ENCODE peak calls at places on chromosome 10, in six cellular contexts. One of them, this sample, is unnamed.
A peak's percentile ranks its signal among the peaks of the same experiment; 100 is the strongest.

GRCh38 chr10:387949-388660 is 252.8 kb downstream of the ZMYND11 start:
- DNase-seq in lower leg skin: peak; percentile 76
- DNase-seq in IMR-90: no peak
- DNase-seq in cardiac fibroblast: no peak
- DNase-seq in sigmoid colon: peak; percentile 75
- DNase-seq in esophagus muscularis mucosa: no peak
- DNase-seq in this sample: no peak

GRCh38 chr10:102175415-102175814 is 23.2 kb downstream of the NOLC1 start:
- DNase-seq in lower leg skin: no peak
- DNase-seq in IMR-90: peak; percentile 85
- DNase-seq in cardiac fibroblast: peak; percentile 58
- DNase-seq in sigmoid colon: no peak
- DNase-seq in esophagus muscularis mucosa: no peak
- DNase-seq in this sample: no peak

GRCh38 chr10:99845837-99846382 is 63.5 kb downstream of the ABCC2 start:
- DNase-seq in lower leg skin: peak; percentile 93
- DNase-seq in IMR-90: peak; percentile 94
- DNase-seq in cardiac fibroblast: peak; percentile 97
- DNase-seq in sigmoid colon: peak; percentile 91
- DNase-seq in esophagus muscularis mucosa: peak; percentile 95
- DNase-seq in this sample: peak; percentile 76

GRCh38 chr10:125054664-125055273 is 105.6 kb downstream of the CTBP2 start:
- DNase-seq in lower leg skin: no peak
- DNase-seq in IMR-90: no peak
- DNase-seq in cardiac fibroblast: no peak
- DNase-seq in sigmoid colon: no peak
- DNase-seq in esophagus muscularis mucosa: no peak
- DNase-seq in this sample: no peak

GRCh38 chr10:5960070-5960972 is 17.0 kb downstream of the IL15RA start:
- DNase-seq in lower leg skin: peak; percentile 73
- DNase-seq in IMR-90: peak; percentile 73
- DNase-seq in cardiac fibroblast: peak; percentile 20
- DNase-seq in sigmoid colon: peak; percentile 32
- DNase-seq in esophagus muscularis mucosa: no peak
- DNase-seq in this sample: no peak

GRCh38 chr10:90857635-90858488 is at the start of gene HTR7:
- DNase-seq in lower leg skin: peak; percentile 90
- DNase-seq in IMR-90: peak; percentile 33
- DNase-seq in cardiac fibroblast: peak; percentile 42
- DNase-seq in sigmoid colon: peak; percentile 70
- DNase-seq in esophagus muscularis mucosa: no peak
- DNase-seq in this sample: no peak

GRCh38 chr10:78895469-78895868 is 173.3 kb upstream of the ZMIZ1 start:
- DNase-seq in lower leg skin: peak; percentile 74
- DNase-seq in IMR-90: no peak
- DNase-seq in cardiac fibroblast: no peak
- DNase-seq in sigmoid colon: no peak
- DNase-seq in esophagus muscularis mucosa: peak; percentile 70
- DNase-seq in this sample: no peak

GRCh38 chr10:22103701-22104100 is 100.2 kb upstream of the DNAJC1 start:
- DNase-seq in lower leg skin: no peak
- DNase-seq in IMR-90: no peak
- DNase-seq in cardiac fibroblast: peak; percentile 21
- DNase-seq in sigmoid colon: no peak
- DNase-seq in esophagus muscularis mucosa: no peak
- DNase-seq in this sample: no peak

GRCh38 chr10:103967433-103968142 is 648 bp downstream of the SLK start:
- DNase-seq in lower leg skin: no peak
- DNase-seq in IMR-90: no peak
- DNase-seq in cardiac fibroblast: peak; percentile 40
- DNase-seq in sigmoid colon: no peak
- DNase-seq in esophagus muscularis mucosa: no peak
- DNase-seq in this sample: no peak

GRCh38 chr10:79379512-79380124 is 32.3 kb downstream of the PPIF start:
- DNase-seq in lower leg skin: peak; percentile 87
- DNase-seq in IMR-90: no peak
- DNase-seq in cardiac fibroblast: no peak
- DNase-seq in sigmoid colon: peak; percentile 87
- DNase-seq in esophagus muscularis mucosa: peak; percentile 90
- DNase-seq in this sample: no peak

GRCh38 chr10:70666960-70667798 is 5.1 kb upstream of the ADAMTS14 start:
- DNase-seq in lower leg skin: no peak
- DNase-seq in IMR-90: no peak
- DNase-seq in cardiac fibroblast: no peak
- DNase-seq in sigmoid colon: peak; percentile 19
- DNase-seq in esophagus muscularis mucosa: no peak
- DNase-seq in this sample: no peak

GRCh38 chr10:48634198-48634983 is 29.5 kb upstream of the ARHGAP22 start:
- DNase-seq in lower leg skin: peak; percentile 86
- DNase-seq in IMR-90: peak; percentile 69
- DNase-seq in cardiac fibroblast: peak; percentile 94
- DNase-seq in sigmoid colon: peak; percentile 74
- DNase-seq in esophagus muscularis mucosa: peak; percentile 91
- DNase-seq in this sample: peak; percentile 45

GRCh38 chr10:119522747-119523426 is 19.6 kb downstream of the RGS10 start:
- DNase-seq in lower leg skin: no peak
- DNase-seq in IMR-90: no peak
- DNase-seq in cardiac fibroblast: no peak
- DNase-seq in sigmoid colon: no peak
- DNase-seq in esophagus muscularis mucosa: no peak
- DNase-seq in this sample: no peak

GRCh38 chr10:45438457-45439090 is 64.6 kb downstream of the ALOX5 start:
- DNase-seq in lower leg skin: no peak
- DNase-seq in IMR-90: no peak
- DNase-seq in cardiac fibroblast: no peak
- DNase-seq in sigmoid colon: no peak
- DNase-seq in esophagus muscularis mucosa: no peak
- DNase-seq in this sample: no peak

GRCh38 chr10:113268186-113268585 is 284.7 kb upstream of the HABP2 start:
- DNase-seq in lower leg skin: no peak
- DNase-seq in IMR-90: peak; percentile 1
- DNase-seq in cardiac fibroblast: no peak
- DNase-seq in sigmoid colon: no peak
- DNase-seq in esophagus muscularis mucosa: no peak
- DNase-seq in this sample: no peak

GRCh38 chr10:33332183-33333031 is 2.1 kb downstream of the NRP1 start:
- DNase-seq in lower leg skin: no peak
- DNase-seq in IMR-90: peak; percentile 49
- DNase-seq in cardiac fibroblast: peak; percentile 60
- DNase-seq in sigmoid colon: no peak
- DNase-seq in esophagus muscularis mucosa: no peak
- DNase-seq in this sample: no peak

GRCh38 chr10:127997937-127998336 is 91.0 kb downstream of the PTPRE start:
- DNase-seq in lower leg skin: no peak
- DNase-seq in IMR-90: no peak
- DNase-seq in cardiac fibroblast: peak; percentile 65
- DNase-seq in sigmoid colon: peak; percentile 29
- DNase-seq in esophagus muscularis mucosa: no peak
- DNase-seq in this sample: no peak

GRCh38 chr10:22505923-22506685 is 160.8 kb downstream of the SPAG6 start:
- DNase-seq in lower leg skin: no peak
- DNase-seq in IMR-90: no peak
- DNase-seq in cardiac fibroblast: no peak
- DNase-seq in sigmoid colon: no peak
- DNase-seq in esophagus muscularis mucosa: no peak
- DNase-seq in this sample: no peak

GRCh38 chr10:137031-137430 is 1.8 kb downstream of the ZMYND11 start:
- DNase-seq in lower leg skin: no peak
- DNase-seq in IMR-90: peak; percentile 7
- DNase-seq in cardiac fibroblast: peak; percentile 39
- DNase-seq in sigmoid colon: no peak
- DNase-seq in esophagus muscularis mucosa: no peak
- DNase-seq in this sample: no peak

GRCh38 chr10:96996275-96996980 is 164.3 kb downstream of the LCOR start:
- DNase-seq in lower leg skin: no peak
- DNase-seq in IMR-90: peak; percentile 10
- DNase-seq in cardiac fibroblast: no peak
- DNase-seq in sigmoid colon: no peak
- DNase-seq in esophagus muscularis mucosa: no peak
- DNase-seq in this sample: no peak

GRCh38 chr10:17562572-17562971 is 54.6 kb downstream of the HACD1 start:
- DNase-seq in lower leg skin: no peak
- DNase-seq in IMR-90: peak; percentile 69
- DNase-seq in cardiac fibroblast: peak; percentile 72
- DNase-seq in sigmoid colon: no peak
- DNase-seq in esophagus muscularis mucosa: no peak
- DNase-seq in this sample: no peak

GRCh38 chr10:129550658-129551057 is 83.6 kb downstream of the MGMT start:
- DNase-seq in lower leg skin: no peak
- DNase-seq in IMR-90: no peak
- DNase-seq in cardiac fibroblast: no peak
- DNase-seq in sigmoid colon: no peak
- DNase-seq in esophagus muscularis mucosa: no peak
- DNase-seq in this sample: no peak

GRCh38 chr10:50501899-50502556 is 121.7 kb downstream of the SGMS1 start:
- DNase-seq in lower leg skin: no peak
- DNase-seq in IMR-90: no peak
- DNase-seq in cardiac fibroblast: no peak
- DNase-seq in sigmoid colon: no peak
- DNase-seq in esophagus muscularis mucosa: no peak
- DNase-seq in this sample: no peak

GRCh38 chr10:76786673-76787072 is 850.9 kb downstream of the KCNMA1 start:
- DNase-seq in lower leg skin: no peak
- DNase-seq in IMR-90: no peak
- DNase-seq in cardiac fibroblast: no peak
- DNase-seq in sigmoid colon: no peak
- DNase-seq in esophagus muscularis mucosa: no peak
- DNase-seq in this sample: no peak

GRCh38 chr10:20855398-20856038 is 41.6 kb downstream of the NEBL start:
- DNase-seq in lower leg skin: no peak
- DNase-seq in IMR-90: peak; percentile 35
- DNase-seq in cardiac fibroblast: peak; percentile 64
- DNase-seq in sigmoid colon: no peak
- DNase-seq in esophagus muscularis mucosa: no peak
- DNase-seq in this sample: no peak

GRCh38 chr10:131820626-131821025 is 80.2 kb upstream of the PPP2R2D start:
- DNase-seq in lower leg skin: no peak
- DNase-seq in IMR-90: no peak
- DNase-seq in cardiac fibroblast: no peak
- DNase-seq in sigmoid colon: no peak
- DNase-seq in esophagus muscularis mucosa: no peak
- DNase-seq in this sample: no peak

GRCh38 chr10:36681751-36682633 is 443.4 kb upstream of the ANKRD30A start:
- DNase-seq in lower leg skin: no peak
- DNase-seq in IMR-90: peak; percentile 67
- DNase-seq in cardiac fibroblast: no peak
- DNase-seq in sigmoid colon: no peak
- DNase-seq in esophagus muscularis mucosa: no peak
- DNase-seq in this sample: no peak

GRCh38 chr10:99981581-99982199 is 28.1 kb downstream of the DNMBP start:
- DNase-seq in lower leg skin: no peak
- DNase-seq in IMR-90: no peak
- DNase-seq in cardiac fibroblast: peak; percentile 53
- DNase-seq in sigmoid colon: no peak
- DNase-seq in esophagus muscularis mucosa: no peak
- DNase-seq in this sample: no peak

GRCh38 chr10:22453948-22454347 is 108.7 kb downstream of the SPAG6 start:
- DNase-seq in lower leg skin: no peak
- DNase-seq in IMR-90: no peak
- DNase-seq in cardiac fibroblast: no peak
- DNase-seq in sigmoid colon: no peak
- DNase-seq in esophagus muscularis mucosa: no peak
- DNase-seq in this sample: no peak

GRCh38 chr10:19762026-19762425 is 54.2 kb upstream of the PLXDC2 start:
- DNase-seq in lower leg skin: no peak
- DNase-seq in IMR-90: no peak
- DNase-seq in cardiac fibroblast: no peak
- DNase-seq in sigmoid colon: no peak
- DNase-seq in esophagus muscularis mucosa: no peak
- DNase-seq in this sample: no peak

GRCh38 chr10:19772958-19773357 is 43.3 kb upstream of the PLXDC2 start:
- DNase-seq in lower leg skin: no peak
- DNase-seq in IMR-90: no peak
- DNase-seq in cardiac fibroblast: no peak
- DNase-seq in sigmoid colon: no peak
- DNase-seq in esophagus muscularis mucosa: no peak
- DNase-seq in this sample: no peak

DNA sequence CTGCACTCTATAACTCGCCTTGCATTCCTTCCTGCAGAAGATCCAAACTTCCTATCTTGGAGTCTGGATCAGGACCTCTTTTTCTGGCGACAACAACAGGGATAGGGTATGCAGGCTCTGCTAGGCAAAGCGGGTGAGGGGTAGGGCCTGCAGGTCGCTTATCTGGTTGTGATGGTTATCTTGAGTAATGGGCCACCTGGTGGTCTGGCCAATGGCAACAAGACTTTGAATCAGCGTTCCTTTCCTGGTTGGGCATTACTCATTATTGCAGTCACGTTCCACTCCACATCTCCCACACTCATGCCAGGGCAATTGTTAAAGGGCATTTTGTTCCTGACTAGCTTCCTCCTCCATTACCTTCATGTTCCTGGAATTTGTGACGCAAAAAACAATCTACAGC is 48.4 kb upstream of the PLXDC2 start:
- DNase-seq in lower leg skin: no peak
- DNase-seq in IMR-90: no peak
- DNase-seq in cardiac fibroblast: no peak
- DNase-seq in sigmoid colon: no peak
- DNase-seq in esophagus muscularis mucosa: no peak
- DNase-seq in this sample: no peak
- TF ChIP-seq CTCF in lower leg skin: no peak
- TF ChIP-seq CTCF in IMR-90: no peak
- TF ChIP-seq CTCF in cardiac fibroblast: no peak
- TF ChIP-seq CTCF in sigmoid colon: no peak
- TF ChIP-seq CTCF in esophagus muscularis mucosa: no peak
- TF ChIP-seq CTCF in this sample: no peak

DNA sequence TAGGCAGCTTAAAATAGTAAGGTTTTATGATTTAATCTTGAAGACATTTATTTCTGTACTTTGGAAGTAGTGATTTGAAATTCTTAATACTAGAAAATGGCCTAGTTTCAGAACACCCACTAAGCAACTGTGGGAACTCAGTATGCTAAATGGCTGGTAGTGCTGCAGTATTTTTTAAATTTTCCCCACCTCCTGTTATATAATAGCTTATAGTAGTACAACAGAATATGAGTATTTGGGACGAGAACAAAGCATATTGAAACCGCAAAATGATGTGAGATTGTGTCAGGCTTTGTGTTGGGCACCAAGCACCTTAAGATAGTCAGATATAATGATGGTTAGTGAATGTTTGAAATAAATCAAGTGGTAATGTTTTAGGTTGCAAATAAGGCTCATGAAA is 8.1 kb downstream of the SHOC2 start:
- DNase-seq in lower leg skin: no peak
- DNase-seq in IMR-90: no peak
- DNase-seq in cardiac fibroblast: no peak
- DNase-seq in sigmoid colon: no peak
- DNase-seq in esophagus muscularis mucosa: no peak
- DNase-seq in this sample: no peak
- H3K4me3 ChIP-seq in lower leg skin: no peak overlapping the region
- H3K4me3 ChIP-seq in IMR-90: no peak overlapping the region
- H3K4me3 ChIP-seq in cardiac fibroblast: no peak overlapping the region
- H3K4me3 ChIP-seq in sigmoid colon: no peak overlapping the region
- H3K4me3 ChIP-seq in esophagus muscularis mucosa: no peak overlapping the region
- H3K4me3 ChIP-seq in this sample: no peak overlapping the region

GRCh38 chr10:114486938-114487814 is 82.9 kb upstream of the AFAP1L2 start:
- DNase-seq in lower leg skin: no peak
- DNase-seq in IMR-90: peak; percentile 84
- DNase-seq in cardiac fibroblast: peak; percentile 26
- DNase-seq in sigmoid colon: no peak
- DNase-seq in esophagus muscularis mucosa: no peak
- DNase-seq in this sample: peak; percentile 70
- TF ChIP-seq CTCF in lower leg skin: no peak
- TF ChIP-seq CTCF in IMR-90: no peak
- TF ChIP-seq CTCF in cardiac fibroblast: no peak
- TF ChIP-seq CTCF in sigmoid colon: no peak
- TF ChIP-seq CTCF in esophagus muscularis mucosa: no peak
- TF ChIP-seq CTCF in this sample: peak; percentile 21

GRCh38 chr10:85026878-85027467 is 698.6 kb downstream of the CCSER2 start:
- DNase-seq in lower leg skin: no peak
- DNase-seq in IMR-90: no peak
- DNase-seq in cardiac fibroblast: no peak
- DNase-seq in sigmoid colon: no peak
- DNase-seq in esophagus muscularis mucosa: no peak
- DNase-seq in this sample: no peak
- H3K4me3 ChIP-seq in lower leg skin: no peak overlapping the region
- H3K4me3 ChIP-seq in IMR-90: no peak overlapping the region
- H3K4me3 ChIP-seq in cardiac fibroblast: no peak overlapping the region
- H3K4me3 ChIP-seq in sigmoid colon: no peak overlapping the region
- H3K4me3 ChIP-seq in esophagus muscularis mucosa: no peak overlapping the region
- H3K4me3 ChIP-seq in this sample: no peak overlapping the region

This sample was measured in kidney epithelial cell.